ENCODE peak calls at places on chromosomes 12 and 14, in five cellular contexts. M is thoracic aorta, L is Peyer's patch, S is neuronal stem cell, N is brain microvascular endothelial cell. V is an unnamed sample.

GRCh38 chr14:94517641-94518257 is 8.5 kb upstream of the SERPINA12 start:
- DNase-seq in L (no peak), S (no peak), M (no peak), N (no peak), V (no peak)

GRCh38 chr12:32331133-32331532 is 68.2 kb upstream of the FGD4 start:
- DNase-seq in N (no peak), L (no peak), S (no peak), M (no peak), V (no peak)

GRCh38 chr14:75282166-75282547 is 3.5 kb downstream of the FOS start:
- DNase-seq in M (no peak), L (no peak), S (no peak), N (no peak), V (no peak)

GRCh38 chr12:52075409-52075724 is 4.1 kb upstream of the SMIM41 start:
- DNase-seq in N (no peak), L (no peak), S (no peak), M (no peak), V (no peak)

GRCh38 chr14:37973031-37973908 is 234.4 kb upstream of the SSTR1 start:
- DNase-seq in N (no peak), M (no peak), S (no peak), L (no peak), V (no peak)

GRCh38 chr12:55736780-55737580 is 5.9 kb upstream of the GDF11 start:
- DNase-seq in M (no peak), L (peak; percentile 91), S (no peak), N (peak; percentile 66), V (peak; percentile 31)

GRCh38 chr14:95227279-95227860 is 70.0 kb upstream of the DICER1 start:
- DNase-seq in S (no peak), N (peak; percentile 63), L (no peak), M (no peak), V (no peak)

GRCh38 chr14:75820761-75821160 is 159.7 kb downstream of the TTLL5 start:
- DNase-seq in S (no peak), L (no peak), N (no peak), M (no peak), V (no peak)

GRCh38 chr12:119068129-119068856 is 87.0 kb downstream of the SRRM4 start:
- DNase-seq in M (no peak), S (no peak), L (no peak), N (no peak), V (no peak)

GRCh38 chr12:119071176-119071575 is 89.8 kb downstream of the SRRM4 start:
- DNase-seq in S (no peak), M (no peak), N (no peak), L (no peak), V (no peak)

GRCh38 chr12:119072463-119072862 is 91.1 kb downstream of the SRRM4 start:
- DNase-seq in M (no peak), N (no peak), S (no peak), L (no peak), V (no peak)

GRCh38 chr12:119069029-119069731 is 87.8 kb downstream of the SRRM4 start:
- DNase-seq in L (no peak), N (no peak), M (no peak), S (no peak), V (no peak)

GRCh38 chr12:119071638-119072231 is 90.4 kb downstream of the SRRM4 start:
- DNase-seq in M (no peak), N (no peak), S (no peak), L (no peak), V (no peak)
- H3K4me3 ChIP-seq in M (no peak overlapping the region), N (no peak overlapping the region), S (no peak overlapping the region), L (no peak overlapping the region), V (no peak overlapping the region)

DNA sequence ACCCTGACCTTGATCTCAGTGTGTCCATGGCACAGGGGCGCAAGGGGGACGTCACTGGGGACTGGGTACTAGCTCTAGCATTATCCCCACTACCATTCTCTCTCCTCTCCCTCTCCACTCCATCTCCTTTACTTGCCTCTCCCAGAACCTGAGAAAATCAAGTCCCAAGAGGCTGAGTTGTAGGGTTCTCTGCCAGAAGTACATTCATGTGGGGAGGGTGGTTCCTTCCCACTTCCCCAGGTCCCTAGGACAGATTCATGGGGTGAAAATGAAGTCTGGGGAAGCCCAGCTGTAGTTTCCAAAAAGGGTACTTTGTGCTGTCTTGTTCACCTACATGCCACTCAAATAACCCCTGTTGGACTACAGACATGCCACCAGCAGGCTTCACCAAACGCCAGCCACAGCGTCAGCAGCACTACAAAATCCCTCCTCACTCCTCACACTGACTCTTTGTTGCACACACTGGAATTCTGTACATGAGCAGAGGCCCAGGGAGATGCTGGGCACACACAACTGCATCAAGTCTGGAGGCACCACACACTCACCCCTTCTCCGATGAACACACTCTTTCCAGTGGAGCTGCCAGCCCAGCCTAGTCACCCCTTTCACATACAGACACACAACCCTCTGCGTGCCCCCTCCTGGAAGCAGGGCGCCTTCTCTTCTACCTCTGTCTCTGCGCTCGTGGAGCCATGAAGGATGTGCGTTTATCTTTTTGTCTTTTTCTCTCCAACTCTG is 6.9 kb downstream of the RARG start:
- DNase-seq in N (no peak), L (no peak), S (no peak), M (no peak), V (no peak)
- H3K4me3 ChIP-seq in N (no peak overlapping the region), L (no peak overlapping the region), S (no peak overlapping the region), M (no peak overlapping the region), V (peak overlapping the region; percentile 10)

DNA sequence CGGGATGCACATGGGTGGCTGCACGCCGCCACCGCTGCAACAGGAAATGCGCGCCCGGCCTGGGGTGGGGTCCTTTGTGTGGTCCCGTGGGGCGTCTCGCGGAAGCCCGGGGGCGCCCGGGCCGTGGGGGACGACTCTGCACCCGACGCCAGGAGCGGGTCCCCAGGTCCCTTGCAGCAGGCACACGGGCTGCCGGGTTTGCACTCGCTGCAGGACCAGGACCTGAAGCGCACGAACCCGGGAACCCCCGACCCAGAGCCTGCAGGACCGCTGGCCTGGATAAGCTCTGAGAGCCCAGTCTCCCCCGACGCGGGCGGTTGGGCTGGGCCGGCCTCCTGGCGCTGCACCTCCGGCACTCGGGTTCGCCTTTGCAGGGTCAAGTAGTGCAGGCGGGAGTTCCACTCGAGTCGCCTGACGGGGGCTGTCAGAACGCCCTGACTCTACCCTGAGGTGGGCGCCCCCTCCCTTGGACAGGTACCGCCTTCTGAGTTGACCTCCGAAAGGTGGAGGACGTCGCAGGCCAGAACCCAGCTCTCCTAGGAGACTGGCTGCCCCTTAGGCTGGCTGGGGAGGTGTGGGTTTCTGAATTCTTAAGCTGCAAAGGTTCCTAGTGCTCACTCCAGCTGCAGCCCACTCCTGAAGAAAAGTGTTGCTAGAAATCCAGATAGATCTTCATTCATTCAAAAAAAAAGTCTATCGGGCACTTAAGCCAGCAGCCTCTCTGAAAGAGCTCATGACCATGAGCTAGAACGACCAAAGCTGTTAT is 67.9 kb downstream of the RNF34 start:
- DNase-seq in S (peak; percentile 54), N (peak; percentile 6), L (no peak), M (peak; percentile 10), V (no peak)
- H3K4me3 ChIP-seq in S (peak overlapping the region; percentile 86), N (peak overlapping the region; percentile 65), L (peak overlapping the region; percentile 78), M (peak overlapping the region; percentile 75), V (peak overlapping the region; percentile 50)

GRCh38 chr12:102479099-102479887 is 1.1 kb downstream of the IGF1 start:
- DNase-seq in S (no peak), N (no peak), M (no peak), L (peak; percentile 48), V (no peak)
- H3K4me3 ChIP-seq in S (no peak overlapping the region), N (no peak overlapping the region), M (peak overlapping the region; percentile 49), L (peak overlapping the region; percentile 12), V (peak overlapping the region; percentile 11)

DNA sequence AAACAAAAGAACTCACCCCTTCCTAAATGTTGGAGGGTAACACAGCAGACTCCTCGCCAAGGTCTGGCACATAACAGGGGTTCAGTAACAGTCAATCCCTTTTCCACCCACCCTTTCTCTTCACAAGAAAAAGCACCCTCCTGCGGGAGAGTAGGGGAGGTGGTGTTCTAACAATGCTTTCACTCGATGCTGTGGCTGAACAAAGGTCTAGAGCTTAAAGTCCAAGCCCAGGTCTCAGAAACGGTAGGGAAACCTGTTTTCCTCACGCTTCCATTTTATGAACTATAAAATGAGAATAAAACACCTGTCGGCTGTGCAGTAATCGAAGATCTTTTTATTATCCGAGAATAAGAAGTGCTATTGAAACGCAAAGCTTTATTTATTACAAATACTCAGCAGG is 20.9 kb upstream of the CACNA2D4 start:
- DNase-seq in M (no peak), N (no peak), S (no peak), L (peak; percentile 49), V (no peak)
- H3K4me3 ChIP-seq in M (no peak overlapping the region), N (no peak overlapping the region), S (no peak overlapping the region), L (no peak overlapping the region), V (no peak overlapping the region)

GRCh38 chr12:47901285-47902093 is 3.3 kb downstream of the VDR start:
- DNase-seq in N (no peak), M (no peak), L (peak; percentile 64), S (no peak), V (no peak)

GRCh38 chr12:47903927-47904646 is 707 bp downstream of the VDR start:
- DNase-seq in S (no peak), M (peak; percentile 28), L (peak; percentile 83), N (peak; percentile 70), V (peak; percentile 26)

GRCh38 chr12:47902131-47902639 is 2.6 kb downstream of the VDR start:
- DNase-seq in M (no peak), S (no peak), N (no peak), L (peak; percentile 42), V (no peak)

GRCh38 chr12:47904647-47905312 is at the start of gene VDR:
- DNase-seq in L (peak; percentile 91), N (peak; percentile 61), S (peak; percentile 60), M (no peak), V (peak; percentile 61)

GRCh38 chr12:47903151-47903611 is 1.6 kb downstream of the VDR start:
- DNase-seq in L (peak; percentile 69), M (no peak), N (peak; percentile 38), S (no peak), V (no peak)
- H3K4me3 ChIP-seq in L (no peak overlapping the region), M (peak overlapping the region; percentile 87), N (peak overlapping the region; percentile 82), S (no peak overlapping the region), V (peak overlapping the region; percentile 74)

V was measured in CD8-positive, alpha-beta memory T cell.